ENCODE peak calls at places on chromosome 1, in six cellular contexts. One of them, this sample, is unnamed.

GRCh38 chr1:201894343-201895119 is 5.8 kb downstream of the SHISA4 start:
- DNase-seq in left ventricle myocardium inferior: no peak
- DNase-seq in substantia nigra: no peak
- DNase-seq in psoas muscle: no peak
- DNase-seq in fibroblast of lung: no peak
- DNase-seq in CD4-positive, alpha-beta memory T cell: no peak
- DNase-seq in this sample: no peak

GRCh38 chr1:54581621-54582035 is 33.6 kb downstream of the ACOT11 start:
- DNase-seq in fibroblast of lung: peak; percentile 72
- DNase-seq in substantia nigra: peak; percentile 89
- DNase-seq in psoas muscle: peak; percentile 93
- DNase-seq in left ventricle myocardium inferior: peak; percentile 91
- DNase-seq in CD4-positive, alpha-beta memory T cell: no peak
- DNase-seq in this sample: peak; percentile 76

GRCh38 chr1:1274299-1274930 is 761 bp upstream of the UBE2J2 start:
- DNase-seq in CD4-positive, alpha-beta memory T cell: no peak
- DNase-seq in left ventricle myocardium inferior: no peak
- DNase-seq in fibroblast of lung: no peak
- DNase-seq in substantia nigra: no peak
- DNase-seq in psoas muscle: no peak
- DNase-seq in this sample: no peak

GRCh38 chr1:14782741-14783591 is 184.5 kb downstream of the KAZN start:
- DNase-seq in left ventricle myocardium inferior: no peak
- DNase-seq in CD4-positive, alpha-beta memory T cell: no peak
- DNase-seq in substantia nigra: no peak
- DNase-seq in psoas muscle: no peak
- DNase-seq in fibroblast of lung: no peak
- DNase-seq in this sample: no peak

GRCh38 chr1:92739669-92740524 is 45.0 kb downstream of the EVI5 start:
- DNase-seq in fibroblast of lung: no peak
- DNase-seq in substantia nigra: no peak
- DNase-seq in psoas muscle: no peak
- DNase-seq in left ventricle myocardium inferior: no peak
- DNase-seq in CD4-positive, alpha-beta memory T cell: no peak
- DNase-seq in this sample: no peak

GRCh38 chr1:98210064-98210463 is 289.2 kb upstream of the DPYD start:
- DNase-seq in psoas muscle: no peak
- DNase-seq in left ventricle myocardium inferior: no peak
- DNase-seq in CD4-positive, alpha-beta memory T cell: no peak
- DNase-seq in substantia nigra: no peak
- DNase-seq in fibroblast of lung: peak; percentile 99
- DNase-seq in this sample: no peak

GRCh38 chr1:240771450-240771849 is 159.5 kb upstream of the GREM2 start:
- DNase-seq in CD4-positive, alpha-beta memory T cell: no peak
- DNase-seq in left ventricle myocardium inferior: no peak
- DNase-seq in psoas muscle: no peak
- DNase-seq in fibroblast of lung: no peak
- DNase-seq in substantia nigra: no peak
- DNase-seq in this sample: no peak

GRCh38 chr1:165645654-165646366 is 14.8 kb downstream of the MGST3 start:
- DNase-seq in substantia nigra: no peak
- DNase-seq in psoas muscle: no peak
- DNase-seq in left ventricle myocardium inferior: peak; percentile 23
- DNase-seq in fibroblast of lung: peak; percentile 25
- DNase-seq in CD4-positive, alpha-beta memory T cell: peak; percentile 44
- DNase-seq in this sample: no peak

GRCh38 chr1:235072096-235072495 is 56.5 kb downstream of the TOMM20 start:
- DNase-seq in fibroblast of lung: no peak
- DNase-seq in CD4-positive, alpha-beta memory T cell: no peak
- DNase-seq in left ventricle myocardium inferior: no peak
- DNase-seq in psoas muscle: no peak
- DNase-seq in substantia nigra: no peak
- DNase-seq in this sample: no peak

GRCh38 chr1:65420590-65421340 is at the start of the genes LEPR and LEPROT:
- DNase-seq in fibroblast of lung: no peak
- DNase-seq in psoas muscle: no peak
- DNase-seq in left ventricle myocardium inferior: no peak
- DNase-seq in substantia nigra: no peak
- DNase-seq in CD4-positive, alpha-beta memory T cell: no peak
- DNase-seq in this sample: no peak

GRCh38 chr1:41286486-41286885 is 44.4 kb upstream of the SCMH1 start:
- DNase-seq in CD4-positive, alpha-beta memory T cell: no peak
- DNase-seq in substantia nigra: no peak
- DNase-seq in psoas muscle: no peak
- DNase-seq in fibroblast of lung: no peak
- DNase-seq in left ventricle myocardium inferior: no peak
- DNase-seq in this sample: no peak

GRCh38 chr1:82090104-82090503 is 289.4 kb downstream of the ADGRL2 start:
- DNase-seq in substantia nigra: no peak
- DNase-seq in CD4-positive, alpha-beta memory T cell: no peak
- DNase-seq in psoas muscle: no peak
- DNase-seq in left ventricle myocardium inferior: no peak
- DNase-seq in fibroblast of lung: no peak
- DNase-seq in this sample: no peak

GRCh38 chr1:221777434-221778072 is 35.7 kb upstream of the DUSP10 start:
- DNase-seq in fibroblast of lung: no peak
- DNase-seq in CD4-positive, alpha-beta memory T cell: peak; percentile 54
- DNase-seq in left ventricle myocardium inferior: no peak
- DNase-seq in psoas muscle: no peak
- DNase-seq in substantia nigra: no peak
- DNase-seq in this sample: no peak

GRCh38 chr1:207032528-207033017 is at the start of gene C1orf116:
- DNase-seq in substantia nigra: no peak
- DNase-seq in left ventricle myocardium inferior: no peak
- DNase-seq in fibroblast of lung: no peak
- DNase-seq in CD4-positive, alpha-beta memory T cell: no peak
- DNase-seq in psoas muscle: no peak
- DNase-seq in this sample: no peak

GRCh38 chr1:8939362-8939995 is 6.2 kb upstream of the CA6 start:
- DNase-seq in substantia nigra: no peak
- DNase-seq in psoas muscle: no peak
- DNase-seq in fibroblast of lung: peak; percentile 53
- DNase-seq in left ventricle myocardium inferior: no peak
- DNase-seq in CD4-positive, alpha-beta memory T cell: no peak
- DNase-seq in this sample: no peak

GRCh38 chr1:24236170-24237045 is 49.3 kb upstream of the IFNLR1 start:
- DNase-seq in CD4-positive, alpha-beta memory T cell: no peak
- DNase-seq in left ventricle myocardium inferior: no peak
- DNase-seq in fibroblast of lung: peak; percentile 78
- DNase-seq in substantia nigra: no peak
- DNase-seq in psoas muscle: no peak
- DNase-seq in this sample: no peak

GRCh38 chr1:58902830-58903229 is 119.0 kb upstream of the JUN start:
- DNase-seq in substantia nigra: no peak
- DNase-seq in fibroblast of lung: no peak
- DNase-seq in psoas muscle: no peak
- DNase-seq in left ventricle myocardium inferior: no peak
- DNase-seq in CD4-positive, alpha-beta memory T cell: no peak
- DNase-seq in this sample: no peak

GRCh38 chr1:54117815-54118563 is 34.8 kb downstream of the CDCP2 start:
- DNase-seq in fibroblast of lung: peak; percentile 47
- DNase-seq in psoas muscle: no peak
- DNase-seq in CD4-positive, alpha-beta memory T cell: no peak
- DNase-seq in substantia nigra: peak; percentile 52
- DNase-seq in left ventricle myocardium inferior: no peak
- DNase-seq in this sample: no peak

GRCh38 chr1:112105557-112105956 is 116.1 kb upstream of the KCND3 start:
- DNase-seq in CD4-positive, alpha-beta memory T cell: no peak
- DNase-seq in left ventricle myocardium inferior: no peak
- DNase-seq in fibroblast of lung: no peak
- DNase-seq in substantia nigra: no peak
- DNase-seq in psoas muscle: no peak
- DNase-seq in this sample: no peak

GRCh38 chr1:72357411-72357810 is 75.1 kb upstream of the NEGR1 start:
- DNase-seq in psoas muscle: no peak
- DNase-seq in fibroblast of lung: peak; percentile 46
- DNase-seq in left ventricle myocardium inferior: no peak
- DNase-seq in substantia nigra: no peak
- DNase-seq in CD4-positive, alpha-beta memory T cell: no peak
- DNase-seq in this sample: no peak

GRCh38 chr1:16224472-16224871 is 12.0 kb upstream of the ARHGEF19 start:
- DNase-seq in fibroblast of lung: no peak
- DNase-seq in substantia nigra: no peak
- DNase-seq in CD4-positive, alpha-beta memory T cell: no peak
- DNase-seq in left ventricle myocardium inferior: no peak
- DNase-seq in psoas muscle: no peak
- DNase-seq in this sample: no peak

GRCh38 chr1:38508272-38508671 is 351.3 kb downstream of the RRAGC start:
- DNase-seq in fibroblast of lung: no peak
- DNase-seq in CD4-positive, alpha-beta memory T cell: no peak
- DNase-seq in left ventricle myocardium inferior: no peak
- DNase-seq in substantia nigra: no peak
- DNase-seq in psoas muscle: no peak
- DNase-seq in this sample: no peak

GRCh38 chr1:153956997-153957715 is 1.3 kb downstream of the CRTC2 start:
- DNase-seq in left ventricle myocardium inferior: no peak
- DNase-seq in fibroblast of lung: no peak
- DNase-seq in CD4-positive, alpha-beta memory T cell: no peak
- DNase-seq in psoas muscle: no peak
- DNase-seq in substantia nigra: no peak
- DNase-seq in this sample: no peak
- H3K27ac ChIP-seq in left ventricle myocardium inferior: peak overlapping the region; percentile 98
- H3K27ac ChIP-seq in fibroblast of lung: peak overlapping the region; percentile 53
- H3K27ac ChIP-seq in CD4-positive, alpha-beta memory T cell: peak overlapping the region; percentile 90
- H3K27ac ChIP-seq in psoas muscle: peak overlapping the region; percentile 93
- H3K27ac ChIP-seq in substantia nigra: peak overlapping the region; percentile 94
- H3K27ac ChIP-seq in this sample: no peak overlapping the region

DNA sequence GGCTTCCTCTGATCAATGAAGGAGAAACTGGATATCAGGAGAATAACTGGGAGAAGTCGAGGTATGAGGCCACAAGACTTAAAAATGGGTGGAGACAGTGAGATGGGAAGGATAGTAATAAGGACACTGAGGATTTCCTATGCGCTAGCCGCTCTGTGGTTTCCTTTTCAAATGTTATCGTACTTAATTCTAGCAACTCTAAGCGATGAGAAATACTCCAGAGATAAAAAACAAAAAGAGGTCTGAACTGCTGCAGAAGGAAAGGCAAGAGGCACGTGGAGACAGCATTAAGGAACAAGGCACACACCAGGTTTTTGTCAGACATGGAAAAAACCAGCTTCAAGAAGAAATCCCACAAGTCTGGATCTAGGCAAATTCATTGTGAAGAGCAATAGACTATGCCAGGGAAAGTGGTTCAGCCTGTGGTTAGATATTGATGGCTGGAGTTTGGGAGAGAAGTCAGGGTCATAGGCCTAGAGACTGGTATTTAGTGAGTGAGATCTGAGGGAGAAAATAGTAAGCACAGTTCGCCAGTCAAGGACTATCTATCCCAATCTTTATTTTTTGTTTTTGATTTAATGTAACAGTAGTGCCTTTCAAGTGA is 5.3 kb downstream of the CLCA2 start:
- DNase-seq in left ventricle myocardium inferior: no peak
- DNase-seq in fibroblast of lung: peak; percentile 62
- DNase-seq in CD4-positive, alpha-beta memory T cell: no peak
- DNase-seq in psoas muscle: no peak
- DNase-seq in substantia nigra: no peak
- DNase-seq in this sample: no peak
- H3K27ac ChIP-seq in left ventricle myocardium inferior: peak overlapping the region; percentile 79
- H3K27ac ChIP-seq in fibroblast of lung: peak overlapping the region; percentile 72
- H3K27ac ChIP-seq in CD4-positive, alpha-beta memory T cell: no peak overlapping the region
- H3K27ac ChIP-seq in psoas muscle: peak overlapping the region; percentile 24
- H3K27ac ChIP-seq in substantia nigra: no peak overlapping the region
- H3K27ac ChIP-seq in this sample: no peak overlapping the region

DNA sequence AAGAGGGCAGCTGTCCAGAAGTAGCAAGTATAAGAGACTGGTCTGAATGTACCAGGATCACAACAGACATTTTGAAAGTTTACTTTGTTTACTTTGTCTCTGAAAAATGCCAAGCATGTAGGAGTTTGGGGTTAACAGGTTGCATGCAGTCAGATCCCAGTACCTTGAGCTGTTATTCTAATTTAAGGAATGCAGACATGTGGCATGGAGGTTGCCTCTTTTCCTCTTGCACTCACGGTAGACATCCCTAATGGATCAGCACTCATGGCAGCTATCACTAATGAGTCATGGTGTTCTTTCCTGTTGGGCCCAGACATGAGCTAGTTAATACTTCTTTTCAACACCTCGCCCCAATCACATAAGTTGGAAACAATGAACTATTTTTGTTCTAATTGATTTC is 67.3 kb downstream of the GADD45A start:
- DNase-seq in CD4-positive, alpha-beta memory T cell: no peak
- DNase-seq in left ventricle myocardium inferior: no peak
- DNase-seq in fibroblast of lung: peak; percentile 66
- DNase-seq in psoas muscle: no peak
- DNase-seq in substantia nigra: no peak
- DNase-seq in this sample: no peak
- H3K27ac ChIP-seq in CD4-positive, alpha-beta memory T cell: no peak overlapping the region
- H3K27ac ChIP-seq in left ventricle myocardium inferior: no peak overlapping the region
- H3K27ac ChIP-seq in fibroblast of lung: no peak overlapping the region
- H3K27ac ChIP-seq in psoas muscle: no peak overlapping the region
- H3K27ac ChIP-seq in substantia nigra: no peak overlapping the region
- H3K27ac ChIP-seq in this sample: no peak overlapping the region

DNA sequence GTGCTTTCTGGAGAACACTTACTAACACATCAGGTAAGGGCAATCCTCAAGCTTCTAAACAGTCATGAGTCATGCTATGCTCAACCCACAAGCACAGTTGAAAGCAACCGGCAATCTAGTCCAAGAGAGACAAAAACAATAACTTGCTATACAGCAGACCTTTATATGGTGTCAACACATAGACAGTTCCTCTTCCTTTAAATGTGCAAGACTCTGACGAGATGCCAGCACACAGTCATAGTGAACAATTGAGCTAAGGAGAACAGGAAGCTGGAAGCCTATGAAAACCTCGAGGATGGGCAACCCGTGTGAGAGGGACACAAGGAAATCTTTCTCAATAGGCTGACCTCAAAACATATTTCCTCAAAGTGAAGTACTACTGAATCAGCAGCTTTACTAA is 5.3 kb downstream of the ADIPOR1 start:
- DNase-seq in fibroblast of lung: peak; percentile 58
- DNase-seq in substantia nigra: no peak
- DNase-seq in psoas muscle: no peak
- DNase-seq in left ventricle myocardium inferior: no peak
- DNase-seq in CD4-positive, alpha-beta memory T cell: no peak
- DNase-seq in this sample: no peak
- H3K27ac ChIP-seq in fibroblast of lung: no peak overlapping the region
- H3K27ac ChIP-seq in substantia nigra: no peak overlapping the region
- H3K27ac ChIP-seq in psoas muscle: peak overlapping the region; percentile 47
- H3K27ac ChIP-seq in left ventricle myocardium inferior: peak overlapping the region; percentile 40
- H3K27ac ChIP-seq in CD4-positive, alpha-beta memory T cell: no peak overlapping the region
- H3K27ac ChIP-seq in this sample: peak overlapping the region; percentile 55